ENCODE peak calls at places on chromosomes 4 and X, in eight cellular contexts. B is body of pancreas, X is HepG2, J is uterus, O is IMR-90, Q is adrenal gland, H is transverse colon, R is ovary. D is an unnamed sample.

GRCh38 chrX:6909396-6909795 is 238.1 kb upstream of the STS start:
- DNase-seq in B (no peak), X (no peak), J (no peak), O (no peak), Q (no peak), H (no peak), R (no peak), D (no peak)

GRCh38 chrX:153884136-153885076 is 1.6 kb downstream of the L1CAM start:
- DNase-seq in B (no peak), X (no peak), J (no peak), O (no peak), Q (no peak), H (no peak), R (no peak), D (no peak)

GRCh38 chrX:1481636-1482529 is 29.2 kb upstream of the ASMTL start:
- DNase-seq in B (peak; percentile 37), X (peak; percentile 95), J (peak; percentile 34), O (peak; percentile 76), Q (peak; percentile 48), H (peak; percentile 72), R (peak; percentile 59), D (peak; percentile 31)

GRCh38 chr4:77695769-77696168 is 90.1 kb downstream of the CXCL13 start:
- DNase-seq in B (no peak), X (peak; percentile 56), J (no peak), O (peak; percentile 97), Q (no peak), H (no peak), R (no peak), D (no peak)

GRCh38 chrX:149803458-149804062 is 21.8 kb downstream of the MAGEA9 start:
- DNase-seq in B (no peak), X (no peak), J (no peak), O (no peak), Q (no peak), H (no peak), R (no peak), D (no peak)

GRCh38 chrX:113833656-113834055 is 750.2 kb upstream of the HTR2C start:
- DNase-seq in B (no peak), X (no peak), J (no peak), O (no peak), Q (no peak), H (no peak), R (no peak), D (no peak)

GRCh38 chr4:113575391-113575790 is 186.1 kb downstream of the CAMK2D start:
- DNase-seq in B (no peak), X (no peak), J (no peak), O (peak; percentile 60), Q (no peak), H (no peak), R (no peak), D (no peak)

GRCh38 chr4:51843309-51844156 is 580 bp downstream of the DCUN1D4 start:
- DNase-seq in B (peak; percentile 63), X (peak; percentile 28), J (peak; percentile 80), O (peak; percentile 56), Q (peak; percentile 83), H (peak; percentile 73), R (peak; percentile 74), D (peak; percentile 70)

GRCh38 chrX:9785944-9786741 is at the start of gene SHROOM2:
- DNase-seq in B (peak; percentile 30), X (no peak), J (no peak), O (no peak), Q (peak; percentile 23), H (no peak), R (peak; percentile 53), D (no peak)

GRCh38 chrX:42021058-42021457 is 97.7 kb upstream of the CASK start:
- DNase-seq in B (no peak), X (no peak), J (no peak), O (no peak), Q (no peak), H (no peak), R (no peak), D (no peak)

GRCh38 chr4:18318682-18319410 is 297.3 kb upstream of the LCORL start:
- DNase-seq in B (peak; percentile 24), X (no peak), J (peak; percentile 24), O (no peak), Q (peak; percentile 70), H (no peak), R (no peak), D (no peak)

GRCh38 chr4:124712417-124713212 is at the start of gene ANKRD50:
- DNase-seq in B (peak; percentile 87), X (peak; percentile 74), J (peak; percentile 92), O (peak; percentile 94), Q (peak; percentile 92), H (peak; percentile 86), R (peak; percentile 91), D (peak; percentile 76)

GRCh38 chr4:41215155-41215554 is 813 bp upstream of the APBB2 start:
- DNase-seq in B (no peak), X (no peak), J (no peak), O (no peak), Q (no peak), H (no peak), R (no peak), D (no peak)

GRCh38 chr4:15682340-15682725 is 706 bp downstream of the FAM200B start:
- DNase-seq in B (no peak), X (no peak), J (no peak), O (no peak), Q (no peak), H (no peak), R (no peak), D (no peak)

GRCh38 chr4:153467154-153467896 is 1.2 kb downstream of the TMEM131L start:
- DNase-seq in B (peak; percentile 92), X (peak; percentile 52), J (no peak), O (no peak), Q (peak; percentile 33), H (peak; percentile 86), R (peak; percentile 36), D (peak; percentile 78)

GRCh38 chr4:55545133-55545532 is 1.6 kb downstream of the CLOCK start:
- DNase-seq in B (no peak), X (peak; percentile 7), J (no peak), O (peak; percentile 28), Q (no peak), H (no peak), R (no peak), D (no peak)

GRCh38 chr4:101787917-101788316 is 2.6 kb upstream of the BANK1 start:
- DNase-seq in B (no peak), X (no peak), J (no peak), O (no peak), Q (no peak), H (no peak), R (no peak), D (no peak)

GRCh38 chr4:101792056-101792575 is 1.6 kb downstream of the BANK1 start:
- DNase-seq in B (no peak), X (no peak), J (no peak), O (no peak), Q (no peak), H (no peak), R (no peak), D (no peak)

GRCh38 chr4:101793397-101793796 is 2.9 kb downstream of the BANK1 start:
- DNase-seq in B (no peak), X (no peak), J (no peak), O (no peak), Q (no peak), H (no peak), R (no peak), D (no peak)

GRCh38 chr4:101791189-101791572 is 651 bp downstream of the BANK1 start:
- DNase-seq in B (peak; percentile 17), X (no peak), J (no peak), O (no peak), Q (no peak), H (peak; percentile 17), R (no peak), D (no peak)

DNA sequence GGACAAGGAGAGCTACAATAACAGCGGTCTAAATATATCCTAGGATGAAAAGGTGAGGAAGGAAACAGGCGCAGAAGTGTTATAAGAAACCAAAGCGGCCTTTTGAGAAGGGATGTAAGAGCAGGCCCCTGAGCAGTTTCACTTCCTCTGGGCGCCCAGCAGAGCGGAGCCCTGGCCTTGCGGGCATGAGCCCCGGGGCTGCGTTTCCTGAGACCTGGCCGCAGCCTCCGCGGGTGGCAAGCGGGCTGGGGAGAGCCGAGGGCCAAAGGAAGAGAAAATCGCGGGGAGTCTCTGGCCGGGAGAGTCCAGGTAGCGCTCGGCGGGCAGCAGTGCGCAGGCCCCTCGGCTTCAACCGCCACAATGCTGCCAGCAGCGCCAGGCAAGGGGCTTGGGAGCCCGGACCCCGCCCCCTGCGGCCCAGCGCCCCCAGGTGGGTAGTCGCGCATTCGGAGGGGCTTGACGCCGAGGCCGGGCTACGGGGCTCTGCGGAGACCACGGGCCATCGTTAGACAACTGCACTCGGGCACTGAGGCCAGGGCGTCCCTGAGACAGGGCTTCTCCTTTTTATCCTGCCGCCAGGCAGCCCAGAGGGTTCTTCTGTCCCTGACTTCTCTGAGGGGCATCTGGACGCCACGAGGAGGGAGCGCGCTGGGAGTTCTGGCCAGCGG is at the start of gene BANK1:
- DNase-seq in B (peak; percentile 36), X (peak; percentile 1), J (no peak), O (peak; percentile 2), Q (peak; percentile 48), H (peak; percentile 71), R (no peak), D (no peak)
- H3K27ac ChIP-seq in B (peak within 1 kb of the TSS; percentile 43), X (no peak within 1 kb of the TSS), J (no peak within 1 kb of the TSS), O (no peak within 1 kb of the TSS), Q (peak within 1 kb of the TSS; percentile 71), H (peak within 1 kb of the TSS; percentile 52), R (no peak within 1 kb of the TSS), D (no peak within 1 kb of the TSS)

GRCh38 chr4:52861171-52861873 is 795 bp upstream of the RASL11B start:
- DNase-seq in B (no peak), X (no peak), J (no peak), O (no peak), Q (no peak), H (no peak), R (no peak), D (no peak)
- H3K4me3 ChIP-seq in B (peak overlapping the region; percentile 40), X (peak overlapping the region; percentile 63), J (peak overlapping the region; percentile 61), O (peak overlapping the region; percentile 89), Q (no peak overlapping the region), H (peak overlapping the region; percentile 51), R (peak overlapping the region; percentile 85), D (peak overlapping the region; percentile 75)

DNA sequence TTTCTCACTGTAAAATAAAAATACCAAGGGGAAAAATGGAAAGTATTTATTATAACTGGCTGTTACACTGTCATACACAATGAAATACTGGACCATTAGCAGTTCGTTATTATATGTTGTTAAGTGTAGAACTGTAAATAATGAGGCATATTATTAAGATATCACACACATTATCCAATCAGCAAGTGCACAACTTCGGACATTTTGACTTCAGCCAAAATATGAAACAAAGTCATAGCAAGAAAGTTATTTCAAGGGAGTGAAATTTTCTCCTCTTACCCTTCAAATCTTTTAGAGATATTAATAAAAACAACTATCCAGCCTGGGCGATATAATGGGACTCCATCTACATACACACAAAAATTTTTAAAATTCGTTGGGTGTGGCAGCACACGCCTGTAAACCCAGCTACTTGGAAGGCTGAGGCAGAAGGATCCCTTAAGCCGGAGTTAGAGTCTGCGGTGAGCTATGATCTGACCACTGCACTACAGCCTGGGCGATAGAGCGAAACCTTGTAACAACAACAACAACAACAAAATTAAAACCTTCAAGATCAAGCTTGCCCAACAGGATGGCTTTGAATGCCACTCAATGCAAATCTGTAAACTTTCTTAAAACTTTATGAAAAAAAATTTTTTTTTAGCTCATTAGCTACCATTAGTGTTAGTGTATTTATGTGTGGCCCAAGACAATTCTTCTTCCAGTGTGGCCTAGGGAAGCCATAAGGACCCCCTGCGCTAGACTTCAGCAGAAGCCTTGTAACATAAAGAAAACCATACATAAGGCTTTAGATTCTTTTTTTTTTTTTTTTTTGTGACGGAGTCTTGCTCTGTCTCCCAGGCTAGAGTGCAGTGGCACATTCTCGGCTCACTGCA is 1.3 kb upstream of the CISD2 start:
- DNase-seq in B (no peak), X (no peak), J (no peak), O (no peak), Q (no peak), H (no peak), R (no peak), D (no peak)
- TF ChIP-seq POLR2A in B (no peak), X (no peak), J (no peak), O (no peak), Q (no peak), H (no peak), R (no peak), D (no peak)

GRCh38 chrX:39971760-39972159 is 126.0 kb downstream of the BCOR start:
- DNase-seq in B (no peak), X (no peak), J (no peak), O (no peak), Q (no peak), H (no peak), R (no peak), D (no peak)
- H3K27ac ChIP-seq in B (no peak overlapping the region), X (no peak overlapping the region), J (no peak overlapping the region), O (no peak overlapping the region), Q (no peak overlapping the region), H (no peak overlapping the region), R (no peak overlapping the region), D (no peak overlapping the region)

D was measured in gastrocnemius medialis.